ENCODE peak calls at places on chromosomes 5 and 9, in four cellular contexts. K is germinal center; H is Ammon's horn; E is naive thymus-derived CD8-positive, alpha-beta T cell. T is an unnamed sample.

GRCh38 chr9:87876708-87877107 is 6.0 kb upstream of the SPATA31E1 start:
- DNase-seq in K (no peak), H (no peak), E (no peak), T (no peak)

GRCh38 chr5:58648846-58649245 is 66.0 kb downstream of the RAB3C start:
- DNase-seq in K (no peak), E (no peak), H (no peak), T (no peak)

GRCh38 chr5:173968154-173968553 is 20.8 kb upstream of the C5orf47 start:
- DNase-seq in H (peak), K (no peak), E (no peak), T (no peak)

GRCh38 chr9:125748511-125749099 is 1.4 kb downstream of the PBX3 start:
- DNase-seq in K (no peak), E (no peak), H (no peak), T (peak)

GRCh38 chr9:135774794-135775525 is 73.0 kb downstream of the KCNT1 start:
- DNase-seq in E (no peak), K (no peak), H (no peak), T (no peak)

GRCh38 chr9:6355728-6356127 is 27.6 kb downstream of the TPD52L3 start:
- DNase-seq in H (no peak), K (no peak), E (no peak), T (peak)

GRCh38 chr5:26649000-26649399 is 389.4 kb downstream of the CDH9 start:
- DNase-seq in K (no peak), H (peak), E (no peak), T (no peak)

GRCh38 chr5:132183723-132184122 is 43.9 kb downstream of the P4HA2 start:
- DNase-seq in K (no peak), H (no peak), E (no peak), T (no peak)

GRCh38 chr9:133207021-133207531 is 2.0 kb downstream of the OBP2B start:
- DNase-seq in H (no peak), E (no peak), K (no peak), T (no peak)

GRCh38 chr9:16954032-16954431 is 83.6 kb upstream of the BNC2 start:
- DNase-seq in K (no peak), H (no peak), E (no peak), T (no peak)

GRCh38 chr9:135341612-135342169 is 137.9 kb upstream of the PPP1R26 start:
- DNase-seq in H (no peak), E (no peak), K (no peak), T (no peak)

GRCh38 chr5:66558562-66558961 is 37.6 kb upstream of the MAST4 start:
- DNase-seq in K (peak), H (no peak), E (no peak), T (no peak)

GRCh38 chr9:17627641-17628040 is 48.8 kb downstream of the SH3GL2 start:
- DNase-seq in K (no peak), H (no peak), E (no peak), T (no peak)

GRCh38 chr5:93158841-93159240 is 422.2 kb downstream of the NR2F1-AS1 start:
- DNase-seq in K (no peak), E (no peak), H (no peak), T (no peak)

T was measured in hepatocyte.